ENCODE peak calls at places on chromosome 19, in eight cellular contexts. One of them, this sample, is unnamed.

GRCh38 chr19:51135004-51135403 is 7.1 kb upstream of the SIGLEC7 start:
- DNase-seq in tibial nerve: no peak
- DNase-seq in body of pancreas: no peak
- DNase-seq in Peyer's patch: no peak
- DNase-seq in stomach: no peak
- DNase-seq in breast epithelium: no peak
- DNase-seq in sigmoid colon: no peak
- DNase-seq in K562: no peak
- DNase-seq in this sample: no peak

GRCh38 chr19:29586401-29586800 is 19.7 kb upstream of the POP4 start:
- DNase-seq in tibial nerve: no peak
- DNase-seq in body of pancreas: no peak
- DNase-seq in Peyer's patch: no peak
- DNase-seq in stomach: no peak
- DNase-seq in breast epithelium: no peak
- DNase-seq in sigmoid colon: no peak
- DNase-seq in K562: no peak
- DNase-seq in this sample: no peak

GRCh38 chr19:46481947-46482346 is 10.6 kb upstream of the PNMA8A start:
- DNase-seq in tibial nerve: no peak
- DNase-seq in body of pancreas: no peak
- DNase-seq in Peyer's patch: no peak
- DNase-seq in stomach: no peak
- DNase-seq in breast epithelium: no peak
- DNase-seq in sigmoid colon: peak; percentile 62
- DNase-seq in K562: no peak
- DNase-seq in this sample: no peak

GRCh38 chr19:38183227-38183914 is 40.7 kb downstream of the DPF1 start:
- DNase-seq in tibial nerve: no peak
- DNase-seq in body of pancreas: no peak
- DNase-seq in Peyer's patch: no peak
- DNase-seq in stomach: no peak
- DNase-seq in breast epithelium: no peak
- DNase-seq in sigmoid colon: no peak
- DNase-seq in K562: peak; percentile 87
- DNase-seq in this sample: peak; percentile 76

GRCh38 chr19:50492303-50493052 is 15.8 kb upstream of the GARIN5A start:
- DNase-seq in tibial nerve: no peak
- DNase-seq in body of pancreas: no peak
- DNase-seq in Peyer's patch: no peak
- DNase-seq in stomach: no peak
- DNase-seq in breast epithelium: no peak
- DNase-seq in sigmoid colon: peak; percentile 45
- DNase-seq in K562: peak; percentile 57
- DNase-seq in this sample: no peak

GRCh38 chr19:28864024-28864503 is 348.9 kb downstream of the UQCRFS1 start:
- DNase-seq in tibial nerve: no peak
- DNase-seq in body of pancreas: no peak
- DNase-seq in Peyer's patch: no peak
- DNase-seq in stomach: no peak
- DNase-seq in breast epithelium: no peak
- DNase-seq in sigmoid colon: no peak
- DNase-seq in K562: no peak
- DNase-seq in this sample: no peak

GRCh38 chr19:49642488-49643035 is 553 bp downstream of the SCAF1 start:
- DNase-seq in tibial nerve: no peak
- DNase-seq in body of pancreas: no peak
- DNase-seq in Peyer's patch: no peak
- DNase-seq in stomach: no peak
- DNase-seq in breast epithelium: no peak
- DNase-seq in sigmoid colon: no peak
- DNase-seq in K562: no peak
- DNase-seq in this sample: no peak

GRCh38 chr19:45528744-45529453 is 21.6 kb downstream of the VASP start:
- DNase-seq in tibial nerve: no peak
- DNase-seq in body of pancreas: peak; percentile 66
- DNase-seq in Peyer's patch: peak; percentile 71
- DNase-seq in stomach: peak; percentile 70
- DNase-seq in breast epithelium: peak; percentile 58
- DNase-seq in sigmoid colon: no peak
- DNase-seq in K562: peak; percentile 81
- DNase-seq in this sample: no peak

GRCh38 chr19:14383556-14383897 is 2.3 kb downstream of the ADGRE5 start:
- DNase-seq in tibial nerve: no peak
- DNase-seq in body of pancreas: no peak
- DNase-seq in Peyer's patch: no peak
- DNase-seq in stomach: no peak
- DNase-seq in breast epithelium: no peak
- DNase-seq in sigmoid colon: peak; percentile 77
- DNase-seq in K562: peak; percentile 18
- DNase-seq in this sample: peak; percentile 51

GRCh38 chr19:57802269-57802668 is 12.4 kb downstream of the ZNF552 start:
- DNase-seq in tibial nerve: no peak
- DNase-seq in body of pancreas: no peak
- DNase-seq in Peyer's patch: no peak
- DNase-seq in stomach: no peak
- DNase-seq in breast epithelium: no peak
- DNase-seq in sigmoid colon: no peak
- DNase-seq in K562: no peak
- DNase-seq in this sample: no peak

GRCh38 chr19:47418595-47419036 is 711 bp downstream of the MEIS3 start:
- DNase-seq in tibial nerve: no peak
- DNase-seq in body of pancreas: no peak
- DNase-seq in Peyer's patch: no peak
- DNase-seq in stomach: no peak
- DNase-seq in breast epithelium: no peak
- DNase-seq in sigmoid colon: no peak
- DNase-seq in K562: no peak
- DNase-seq in this sample: no peak

GRCh38 chr19:48698046-48698445 is 2.3 kb downstream of the FUT2 start:
- DNase-seq in tibial nerve: no peak
- DNase-seq in body of pancreas: no peak
- DNase-seq in Peyer's patch: no peak
- DNase-seq in stomach: peak; percentile 87
- DNase-seq in breast epithelium: no peak
- DNase-seq in sigmoid colon: no peak
- DNase-seq in K562: peak; percentile 66
- DNase-seq in this sample: no peak

GRCh38 chr19:14160017-14160703 is 23.8 kb upstream of the ASF1B start:
- DNase-seq in tibial nerve: no peak
- DNase-seq in body of pancreas: no peak
- DNase-seq in Peyer's patch: no peak
- DNase-seq in stomach: no peak
- DNase-seq in breast epithelium: no peak
- DNase-seq in sigmoid colon: no peak
- DNase-seq in K562: no peak
- DNase-seq in this sample: no peak

GRCh38 chr19:3548594-3548993 is 8.8 kb downstream of the MFSD12 start:
- DNase-seq in tibial nerve: no peak
- DNase-seq in body of pancreas: no peak
- DNase-seq in Peyer's patch: no peak
- DNase-seq in stomach: no peak
- DNase-seq in breast epithelium: no peak
- DNase-seq in sigmoid colon: no peak
- DNase-seq in K562: no peak
- DNase-seq in this sample: no peak

GRCh38 chr19:13850910-13851753 is 25.8 kb upstream of the NANOS3 start:
- DNase-seq in tibial nerve: peak; percentile 80
- DNase-seq in body of pancreas: peak; percentile 85
- DNase-seq in Peyer's patch: peak; percentile 90
- DNase-seq in stomach: peak; percentile 83
- DNase-seq in breast epithelium: peak; percentile 96
- DNase-seq in sigmoid colon: peak; percentile 97
- DNase-seq in K562: peak; percentile 70
- DNase-seq in this sample: peak; percentile 92

GRCh38 chr19:38264486-38265212 is at the start of gene SPINT2:
- DNase-seq in tibial nerve: no peak
- DNase-seq in body of pancreas: no peak
- DNase-seq in Peyer's patch: no peak
- DNase-seq in stomach: no peak
- DNase-seq in breast epithelium: no peak
- DNase-seq in sigmoid colon: no peak
- DNase-seq in K562: no peak
- DNase-seq in this sample: no peak

GRCh38 chr19:46745030-46745429 is 827 bp upstream of the FKRP start:
- DNase-seq in tibial nerve: no peak
- DNase-seq in body of pancreas: no peak
- DNase-seq in Peyer's patch: no peak
- DNase-seq in stomach: no peak
- DNase-seq in breast epithelium: no peak
- DNase-seq in sigmoid colon: no peak
- DNase-seq in K562: no peak
- DNase-seq in this sample: no peak

GRCh38 chr19:49224856-49225255 is 67.3 kb downstream of the TRPM4 start:
- DNase-seq in tibial nerve: no peak
- DNase-seq in body of pancreas: peak; percentile 67
- DNase-seq in Peyer's patch: peak; percentile 78
- DNase-seq in stomach: peak; percentile 71
- DNase-seq in breast epithelium: no peak
- DNase-seq in sigmoid colon: no peak
- DNase-seq in K562: peak; percentile 61
- DNase-seq in this sample: no peak

GRCh38 chr19:50328257-50329145 is 676 bp downstream of the KCNC3 start:
- DNase-seq in tibial nerve: no peak
- DNase-seq in body of pancreas: peak; percentile 45
- DNase-seq in Peyer's patch: no peak
- DNase-seq in stomach: no peak
- DNase-seq in breast epithelium: no peak
- DNase-seq in sigmoid colon: no peak
- DNase-seq in K562: peak; percentile 39
- DNase-seq in this sample: no peak

GRCh38 chr19:42234364-42234763 is 8.0 kb downstream of the GSK3A start:
- DNase-seq in tibial nerve: no peak
- DNase-seq in body of pancreas: no peak
- DNase-seq in Peyer's patch: no peak
- DNase-seq in stomach: no peak
- DNase-seq in breast epithelium: no peak
- DNase-seq in sigmoid colon: no peak
- DNase-seq in K562: no peak
- DNase-seq in this sample: no peak
- H3K36me3 ChIP-seq in tibial nerve: peaks cover 40% of the 10 kb centered on the region
- H3K36me3 ChIP-seq in body of pancreas: peaks cover 15% of the 10 kb centered on the region
- H3K36me3 ChIP-seq in Peyer's patch: no peaks in the 10 kb centered on the region
- H3K36me3 ChIP-seq in stomach: peaks cover 90% of the 10 kb centered on the region
- H3K36me3 ChIP-seq in breast epithelium: peaks cover 10% of the 10 kb centered on the region
- H3K36me3 ChIP-seq in sigmoid colon: peaks cover 48% of the 10 kb centered on the region
- H3K36me3 ChIP-seq in K562: peaks cover 89% of the 10 kb centered on the region
- H3K36me3 ChIP-seq in this sample: no peaks in the 10 kb centered on the region

DNA sequence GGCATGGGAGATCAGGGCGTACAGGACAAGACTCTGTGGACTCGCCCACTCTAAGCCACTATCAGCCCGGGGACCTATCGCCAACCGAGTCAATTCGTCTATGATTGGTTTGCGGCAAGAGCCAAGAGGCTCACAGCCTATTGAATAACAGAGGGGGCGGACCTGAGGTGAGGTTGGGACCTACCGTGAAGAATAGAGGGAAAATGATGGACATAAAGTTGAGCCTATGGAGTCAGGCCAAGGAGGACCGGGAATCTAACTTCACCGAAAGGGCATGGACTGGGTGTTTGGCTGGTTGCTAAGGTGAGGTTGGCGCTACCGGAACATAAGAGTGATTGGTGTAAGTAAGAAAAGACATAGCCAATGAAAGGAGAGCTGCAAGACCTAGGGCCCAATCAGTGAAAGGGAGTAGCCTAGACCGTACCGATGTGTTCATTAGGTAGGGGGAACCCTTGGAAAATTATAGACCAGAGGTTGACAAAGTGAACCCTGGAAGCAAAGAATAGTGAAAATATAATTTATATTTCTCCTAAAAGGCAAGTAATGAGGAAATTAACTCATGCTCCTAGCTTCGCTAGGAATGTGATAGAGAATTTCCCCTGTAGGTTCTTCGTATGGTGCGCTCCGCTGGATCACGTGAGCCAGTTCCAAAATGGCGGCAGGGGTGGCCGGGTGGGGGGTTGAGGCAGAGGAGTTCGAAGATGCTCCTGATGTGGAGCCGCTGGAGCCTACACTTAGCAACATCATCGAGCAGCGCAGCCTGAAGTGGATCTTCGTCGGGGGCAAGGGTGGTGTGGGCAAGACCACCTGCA is at the start of gene GET3:
- DNase-seq in tibial nerve: peak; percentile 82
- DNase-seq in body of pancreas: peak; percentile 94
- DNase-seq in Peyer's patch: peak; percentile 93
- DNase-seq in stomach: peak; percentile 91
- DNase-seq in breast epithelium: peak; percentile 99
- DNase-seq in sigmoid colon: peak; percentile 98
- DNase-seq in K562: peak; percentile 96
- DNase-seq in this sample: peak; percentile 84
- TF ChIP-seq POLR2A in tibial nerve: peak; percentile 36
- TF ChIP-seq POLR2A in body of pancreas: peak; percentile 59
- TF ChIP-seq POLR2A in Peyer's patch: peak; percentile 43
- TF ChIP-seq POLR2A in stomach: no peak
- TF ChIP-seq POLR2A in breast epithelium: peak; percentile 38
- TF ChIP-seq POLR2A in sigmoid colon: peak; percentile 44
- TF ChIP-seq POLR2A in K562: peak; percentile 85
- TF ChIP-seq POLR2A in this sample: peak; percentile 53

GRCh38 chr19:10107817-10108367 is 1.7 kb downstream of the PPAN start:
- DNase-seq in tibial nerve: no peak
- DNase-seq in body of pancreas: no peak
- DNase-seq in Peyer's patch: no peak
- DNase-seq in stomach: no peak
- DNase-seq in breast epithelium: no peak
- DNase-seq in sigmoid colon: no peak
- DNase-seq in K562: no peak
- DNase-seq in this sample: no peak
- H3K36me3 ChIP-seq in tibial nerve: peaks cover 28% of the 10 kb centered on the region
- H3K36me3 ChIP-seq in body of pancreas: peaks cover 30% of the 10 kb centered on the region
- H3K36me3 ChIP-seq in Peyer's patch: no peaks in the 10 kb centered on the region
- H3K36me3 ChIP-seq in stomach: peaks cover 46% of the 10 kb centered on the region
- H3K36me3 ChIP-seq in breast epithelium: no peaks in the 10 kb centered on the region
- H3K36me3 ChIP-seq in sigmoid colon: peaks cover 39% of the 10 kb centered on the region
- H3K36me3 ChIP-seq in K562: peaks cover 48% of the 10 kb centered on the region
- H3K36me3 ChIP-seq in this sample: no peaks in the 10 kb centered on the region

GRCh38 chr19:34480971-34481821 is at the start of gene WTIP:
- DNase-seq in tibial nerve: peak; percentile 58
- DNase-seq in body of pancreas: peak; percentile 57
- DNase-seq in Peyer's patch: peak; percentile 58
- DNase-seq in stomach: peak; percentile 67
- DNase-seq in breast epithelium: peak; percentile 52
- DNase-seq in sigmoid colon: peak; percentile 86
- DNase-seq in K562: no peak
- DNase-seq in this sample: peak; percentile 92
- TF ChIP-seq POLR2A in tibial nerve: peak; percentile 39
- TF ChIP-seq POLR2A in body of pancreas: peak; percentile 44
- TF ChIP-seq POLR2A in Peyer's patch: no peak
- TF ChIP-seq POLR2A in stomach: no peak
- TF ChIP-seq POLR2A in breast epithelium: no peak
- TF ChIP-seq POLR2A in sigmoid colon: no peak
- TF ChIP-seq POLR2A in K562: no peak
- TF ChIP-seq POLR2A in this sample: no peak

This sample was measured in ovary.